ENCODE peak calls at places on chromosomes 16 and 17, in seven cellular contexts. Q is mesendoderm, B is neuronal stem cell, P is IMR-90, F is mesenchymal stem cell, D is H1, J is trophoblast cell. T is an unnamed sample.

GRCh38 chr16:63617047-63617989 is 1504.5 kb downstream of the CDH11 start:
- DNase-seq in Q (no peak), B (no peak), P (no peak), F (peak), D (no peak), J (no peak), T (peak)

GRCh38 chr17:81160306-81160705 is 5.0 kb upstream of the PVALEF start:
- DNase-seq in Q (no peak), B (no peak), P (no peak), F (no peak), D (no peak), J (no peak), T (no peak)

GRCh38 chr17:75878174-75878998 is at the start of gene TRIM47:
- DNase-seq in Q (peak), B (no peak), P (peak), F (peak), D (no peak), J (peak), T (peak)

GRCh38 chr16:74024997-74025396 is 271.6 kb upstream of the PSMD7 start:
- DNase-seq in Q (no peak), B (no peak), P (no peak), F (no peak), D (no peak), J (no peak), T (no peak)

GRCh38 chr17:8436169-8436932 is 667 bp downstream of the NDEL1 start:
- DNase-seq in Q (peak), B (peak), P (peak), F (peak), D (no peak), J (peak), T (peak)

GRCh38 chr17:83062011-83062817 is 17.2 kb upstream of the METRNL start:
- DNase-seq in Q (no peak), B (no peak), P (no peak), F (no peak), D (no peak), J (no peak), T (peak)

GRCh38 chr17:81392909-81393654 is 2.2 kb upstream of the BAHCC1 start:
- DNase-seq in Q (peak), B (no peak), P (no peak), F (no peak), D (no peak), J (no peak), T (no peak)

GRCh38 chr17:45307290-45308015 is 9.4 kb downstream of the MAP3K14 start:
- DNase-seq in Q (no peak), B (no peak), P (peak), F (peak), D (no peak), J (no peak), T (no peak)

GRCh38 chr17:4087911-4088693 is 54.7 kb downstream of the ZZEF1 start:
- DNase-seq in Q (no peak), B (no peak), P (peak), F (peak), D (no peak), J (peak), T (no peak)

GRCh38 chr16:2159052-2159838 is 3.7 kb downstream of the TRAF7 start:
- DNase-seq in Q (peak), B (no peak), P (peak), F (no peak), D (no peak), J (no peak), T (no peak)

GRCh38 chr17:32335647-32336046 is 6.3 kb downstream of the C17orf75 start:
- DNase-seq in Q (no peak), B (no peak), P (peak), F (peak), D (no peak), J (no peak), T (no peak)

GRCh38 chr16:82108774-82109173 is 61.2 kb downstream of the MPHOSPH6 start:
- DNase-seq in Q (no peak), B (no peak), P (no peak), F (peak), D (no peak), J (no peak), T (no peak)

GRCh38 chr16:53743149-53743566 is 39.2 kb downstream of the FTO start:
- DNase-seq in Q (peak), B (no peak), P (peak), F (peak), D (no peak), J (peak), T (peak)

GRCh38 chr17:79324219-79324618 is 249.6 kb downstream of the ENGASE start:
- DNase-seq in Q (no peak), B (no peak), P (no peak), F (no peak), D (no peak), J (no peak), T (no peak)

GRCh38 chr17:35630530-35631148 is 43.5 kb downstream of the AP2B1 start:
- DNase-seq in Q (peak), B (no peak), P (peak), F (peak), D (no peak), J (no peak), T (no peak)

GRCh38 chr16:28990375-28991040 is 5.7 kb downstream of the LAT start:
- DNase-seq in Q (no peak), B (no peak), P (no peak), F (no peak), D (no peak), J (no peak), T (no peak)

GRCh38 chr16:70444249-70445063 is 5.6 kb upstream of the ST3GAL2 start:
- DNase-seq in Q (no peak), B (no peak), P (no peak), F (no peak), D (no peak), J (no peak), T (no peak)

GRCh38 chr17:68812876-68813584 is 142.2 kb downstream of the ABCA8 start:
- DNase-seq in Q (no peak), B (no peak), P (no peak), F (peak), D (no peak), J (no peak), T (no peak)

GRCh38 chr16:46916980-46917379 is 32.8 kb downstream of the GPT2 start:
- DNase-seq in Q (peak), B (no peak), P (peak), F (peak), D (no peak), J (no peak), T (no peak)

GRCh38 chr16:85963746-85964370 is 64.9 kb downstream of the IRF8 start:
- DNase-seq in Q (no peak), B (no peak), P (no peak), F (peak), D (no peak), J (no peak), T (no peak)

GRCh38 chr17:50203589-50204345 is 2.3 kb upstream of the COL1A1 start:
- DNase-seq in Q (no peak), B (no peak), P (peak), F (peak), D (no peak), J (no peak), T (no peak)

GRCh38 chr17:2227025-2227699 is 76.4 kb downstream of the SMG6 start:
- DNase-seq in Q (no peak), B (no peak), P (no peak), F (no peak), D (no peak), J (peak), T (no peak)

GRCh38 chr17:7438050-7438614 is 1.2 kb upstream of the FGF11 start:
- DNase-seq in Q (peak), B (peak), P (no peak), F (peak), D (no peak), J (no peak), T (peak)

GRCh38 chr16:30903596-30903995 is 7.2 kb downstream of the CTF1 start:
- DNase-seq in Q (peak), B (no peak), P (no peak), F (no peak), D (no peak), J (no peak), T (no peak)

GRCh38 chr17:6701719-6702118 is 11.4 kb downstream of the SLC13A5 start:
- DNase-seq in Q (peak), B (peak), P (no peak), F (no peak), D (peak), J (no peak), T (peak)

GRCh38 chr17:3773511-3773910 is 27.5 kb downstream of the ITGAE start:
- DNase-seq in Q (peak), B (no peak), P (peak), F (peak), D (no peak), J (no peak), T (no peak)

GRCh38 chr17:333626-334396 is 18.8 kb downstream of the RPH3AL start:
- DNase-seq in Q (peak), B (no peak), P (peak), F (peak), D (no peak), J (no peak), T (peak)

GRCh38 chr16:86823895-86824671 is 245.7 kb downstream of the FOXL1 start:
- DNase-seq in Q (no peak), B (no peak), P (peak), F (peak), D (no peak), J (no peak), T (no peak)

GRCh38 chr16:53212899-53213235 is 158.1 kb downstream of the CHD9 start:
- DNase-seq in Q (no peak), B (no peak), P (no peak), F (no peak), D (no peak), J (no peak), T (no peak)

GRCh38 chr17:79832211-79833109 is 6.8 kb downstream of the CBX4 start:
- DNase-seq in Q (no peak), B (no peak), P (no peak), F (peak), D (no peak), J (no peak), T (peak)

GRCh38 chr17:55307879-55308278 is 43.1 kb downstream of the HLF start:
- DNase-seq in Q (no peak), B (no peak), P (no peak), F (no peak), D (no peak), J (no peak), T (no peak)

GRCh38 chr16:28001184-28001583 is 62.3 kb downstream of the GSG1L start:
- DNase-seq in Q (no peak), B (no peak), P (no peak), F (no peak), D (no peak), J (no peak), T (no peak)

GRCh38 chr16:10990378-10990777 is 46.0 kb downstream of the CLEC16A start:
- DNase-seq in Q (no peak), B (no peak), P (no peak), F (no peak), D (no peak), J (no peak), T (no peak)

GRCh38 chr17:10114931-10115535 is 83.4 kb downstream of the GAS7 start:
- DNase-seq in Q (peak), B (no peak), P (peak), F (peak), D (no peak), J (peak), T (no peak)

GRCh38 chr17:58388302-58389190 is 28.8 kb downstream of the RNF43 start:
- DNase-seq in Q (peak), B (no peak), P (no peak), F (no peak), D (no peak), J (no peak), T (no peak)

DNA sequence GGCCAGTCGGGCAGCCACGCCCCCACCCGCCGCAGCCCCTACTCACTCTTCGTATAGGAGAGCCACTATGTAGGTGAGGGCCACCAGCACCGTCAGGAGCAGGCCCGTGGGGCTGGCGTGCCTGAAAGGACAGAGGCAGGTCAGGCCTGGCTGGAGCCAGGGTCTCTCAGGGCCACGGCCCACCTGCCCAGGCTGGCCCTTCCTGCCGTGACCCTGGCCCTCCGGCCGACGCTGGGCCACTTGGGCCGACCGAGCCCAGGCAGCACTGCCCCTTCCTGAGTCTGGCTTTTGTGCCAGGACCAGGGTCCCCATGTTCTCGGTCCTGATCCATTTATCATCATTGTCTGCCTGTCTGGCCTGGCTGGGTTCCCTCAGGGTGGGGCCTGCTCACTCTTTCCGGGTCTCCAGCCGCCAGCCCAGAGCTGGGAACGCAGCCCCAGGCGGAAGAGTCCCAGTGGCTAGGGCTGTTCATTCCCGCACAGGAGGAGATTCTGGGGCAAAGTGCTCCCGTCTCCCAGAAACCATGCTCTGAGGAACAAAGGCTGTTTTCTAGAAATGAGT is 10.1 kb upstream of the RASD1 start:
- DNase-seq in Q (no peak), B (no peak), P (no peak), F (no peak), D (no peak), J (no peak), T (no peak)
- H3K27ac ChIP-seq in Q (no peak), B (no peak), P (no peak), F (no peak), D (no peak), J (no peak), T (no peak)

DNA sequence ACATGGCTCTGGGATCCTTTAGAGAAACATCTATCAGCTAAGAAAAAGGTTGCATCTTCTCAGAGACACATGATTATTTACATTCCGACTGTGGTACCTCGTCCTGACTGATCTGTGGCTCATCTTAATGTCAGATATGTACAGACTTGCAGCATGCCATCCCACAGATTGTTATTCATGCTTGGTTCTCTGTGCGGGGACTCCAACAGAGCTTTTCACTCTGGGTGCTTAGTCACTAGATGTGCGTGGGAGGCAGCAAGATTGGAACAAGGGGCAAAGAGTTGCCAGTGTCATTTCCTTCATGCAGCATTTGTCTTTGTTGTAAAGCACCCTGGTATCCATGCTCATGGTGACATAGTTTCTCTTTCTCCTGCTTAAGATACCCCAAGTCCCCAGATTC is 179.1 kb upstream of the CACNG5 start:
- DNase-seq in Q (no peak), B (no peak), P (peak), F (peak), D (no peak), J (no peak), T (no peak)
- H4K8ac ChIP-seq in Q (no peak), B (no peak), P (no peak), F (no peak), D (no peak), J (no peak), T (no peak)

DNA sequence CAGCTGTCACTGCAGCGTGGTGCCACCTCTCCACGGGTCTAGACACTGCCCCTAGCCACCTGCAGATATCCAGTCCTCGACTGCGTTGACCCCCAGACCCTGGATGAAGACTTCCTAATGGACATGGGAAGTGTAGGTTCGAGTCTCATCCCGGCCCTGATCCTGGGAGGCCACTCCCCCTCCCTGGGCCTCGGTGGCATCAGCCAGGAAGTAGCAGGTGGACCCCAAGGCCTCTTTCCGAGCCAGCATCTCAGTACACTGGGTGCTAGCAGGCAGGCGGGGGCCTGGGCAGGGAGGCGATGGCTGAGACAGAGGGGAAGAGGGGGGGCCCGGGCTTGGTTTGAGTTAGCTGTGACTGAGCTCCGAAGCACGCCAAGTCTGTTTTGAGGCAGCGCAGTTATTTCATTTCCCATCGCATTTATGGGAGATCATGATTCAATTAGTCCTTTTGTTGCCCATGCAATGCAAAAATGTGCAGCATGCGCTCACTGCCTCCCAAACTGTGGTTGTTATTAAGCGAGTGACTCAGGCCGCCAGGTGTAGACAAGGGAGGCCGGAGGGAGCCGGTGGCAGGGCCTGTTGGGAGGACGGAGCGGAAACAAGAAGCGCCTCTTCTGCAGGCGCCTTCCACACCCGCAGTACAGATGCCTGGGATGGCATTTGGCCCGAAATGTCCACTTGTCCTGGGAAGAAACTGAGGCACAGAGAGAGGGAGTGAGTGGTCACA is 25.3 kb upstream of the ZNF469 start:
- DNase-seq in Q (no peak), B (no peak), P (no peak), F (no peak), D (no peak), J (no peak), T (no peak)
- H3K27ac ChIP-seq in Q (no peak), B (no peak), P (no peak), F (no peak), D (no peak), J (no peak), T (no peak)

GRCh38 chr16:48497129-48497528 is 111.9 kb upstream of the SIAH1 start:
- DNase-seq in Q (no peak), B (no peak), P (no peak), F (no peak), D (no peak), J (no peak), T (no peak)
- H4K8ac ChIP-seq in Q (no peak), B (no peak), P (no peak), F (no peak), D (no peak), J (no peak), T (no peak)

DNA sequence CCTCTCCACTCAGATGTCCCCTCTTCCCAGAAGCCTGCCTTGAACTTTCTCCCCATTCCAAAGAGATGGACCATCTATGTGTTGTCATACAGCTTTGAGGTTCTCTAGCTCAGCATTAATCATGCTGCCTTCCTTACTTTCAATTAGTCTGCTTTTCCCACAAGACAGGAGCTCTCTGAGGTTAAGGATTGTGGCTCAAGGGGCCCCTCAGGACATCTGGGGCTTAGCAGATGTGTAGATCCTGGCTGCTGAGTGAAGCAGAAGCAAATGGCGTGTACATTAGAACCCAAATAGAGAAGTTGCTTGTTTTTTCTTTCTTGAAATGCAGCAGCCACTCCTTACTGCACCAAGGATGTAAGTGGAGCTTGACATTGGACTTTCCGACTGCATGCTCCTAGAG is 330.5 kb upstream of the TNRC6C start:
- DNase-seq in Q (no peak), B (no peak), P (no peak), F (no peak), D (no peak), J (no peak), T (no peak)
- H3K27ac ChIP-seq in Q (no peak), B (no peak), P (no peak), F (no peak), D (no peak), J (no peak), T (no peak)

DNA sequence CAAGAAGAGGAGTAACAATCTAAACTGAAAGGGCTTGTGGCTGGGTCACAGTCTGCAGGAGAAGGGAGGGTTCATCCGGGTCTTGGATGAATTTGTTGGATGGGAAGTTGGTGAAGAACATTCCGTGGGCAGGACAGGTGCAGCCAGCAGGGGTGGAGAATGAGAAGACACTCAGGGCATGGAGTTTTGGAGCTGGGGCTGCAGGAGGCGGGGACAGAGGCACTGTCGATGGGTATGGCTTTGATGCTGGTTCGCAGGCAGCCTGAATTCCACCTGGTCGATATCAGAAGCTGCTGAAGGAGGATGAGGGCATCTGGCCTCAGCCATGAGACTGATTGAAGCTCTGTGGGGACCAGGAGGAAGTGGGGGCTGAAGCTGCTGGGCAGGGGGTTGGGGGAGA is 36.1 kb upstream of the CBFA2T3 start:
- DNase-seq in Q (no peak), B (no peak), P (no peak), F (no peak), D (no peak), J (no peak), T (no peak)
- H4K8ac ChIP-seq in Q (no peak), B (no peak), P (no peak), F (no peak), D (no peak), J (no peak), T (no peak)

GRCh38 chr17:17076066-17076465 is 33.8 kb downstream of the MPRIP start:
- DNase-seq in Q (no peak), B (no peak), P (no peak), F (no peak), D (no peak), J (no peak), T (no peak)
- H3K27ac ChIP-seq in Q (no peak), B (no peak), P (no peak), F (no peak), D (no peak), J (no peak), T (no peak)

DNA sequence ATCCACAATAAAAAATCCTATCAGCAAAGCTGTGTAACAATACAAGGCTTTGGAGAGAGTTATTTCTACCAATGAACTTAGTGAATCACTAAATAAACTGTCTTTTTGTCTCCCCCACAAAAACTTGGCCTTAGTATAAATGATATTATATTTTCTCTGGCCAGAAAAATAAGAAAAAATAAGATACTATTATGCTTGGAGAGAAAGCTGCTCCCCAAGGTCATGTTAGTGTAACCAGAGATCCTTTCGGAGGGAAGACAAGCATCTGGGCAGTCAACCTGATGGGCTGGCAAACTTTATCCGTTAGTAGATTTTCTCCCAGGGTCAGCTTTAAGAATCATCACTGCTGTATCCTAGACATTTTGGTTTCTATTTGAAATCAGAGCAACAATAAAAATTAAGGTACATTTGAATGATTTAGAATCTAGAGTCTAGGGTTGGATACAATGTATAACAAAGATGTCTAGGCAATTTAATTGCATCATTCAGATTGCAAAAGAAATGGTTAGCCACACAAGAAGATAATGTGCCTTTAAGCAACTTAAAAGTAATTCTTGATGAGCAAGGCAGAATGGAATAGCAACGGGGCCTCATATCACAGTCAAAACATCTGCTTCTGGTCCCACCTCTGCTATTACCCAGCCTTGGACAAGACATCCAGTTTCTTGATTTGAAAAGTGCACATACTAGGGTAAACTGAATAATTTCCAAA is 280.4 kb downstream of the SLC39A11 start:
- DNase-seq in Q (no peak), B (no peak), P (no peak), F (no peak), D (no peak), J (no peak), T (no peak)
- H4K8ac ChIP-seq in Q (no peak), B (no peak), P (no peak), F (no peak), D (no peak), J (no peak), T (no peak)

T was measured in H9.